ENCODE peak calls at places on chromosome 1, in four cellular contexts. L, R, X and T are unnamed samples.
A peak's percentile ranks its signal among the peaks of the same experiment; 100 is the strongest.

GRCh38 chr1:54124472-54124871 is 28.3 kb downstream of the CDCP2 start:
- DNase-seq in L (no peak), R (no peak), X (peak; percentile 61), T (no peak)

GRCh38 chr1:175197536-175197935 is 5.0 kb upstream of the KIAA0040 start:
- DNase-seq in L (no peak), R (peak; percentile 32), X (peak; percentile 92), T (no peak)

GRCh38 chr1:165928075-165928731 is 100.8 kb downstream of the UCK2 start:
- DNase-seq in L (peak; percentile 69), R (peak; percentile 86), X (peak; percentile 75), T (no peak)

GRCh38 chr1:180260541-180260940 is 30.5 kb downstream of the LHX4 start:
- DNase-seq in L (no peak), R (no peak), X (no peak), T (no peak)

GRCh38 chr1:21795075-21795474 is 12.1 kb upstream of the USP48 start:
- DNase-seq in L (no peak), R (no peak), X (no peak), T (no peak)

GRCh38 chr1:205009666-205010065 is 33.3 kb upstream of the CNTN2 start:
- DNase-seq in L (no peak), R (no peak), X (no peak), T (no peak)

GRCh38 chr1:160942926-160943325 is 11.7 kb downstream of the ITLN2 start:
- DNase-seq in L (no peak), R (no peak), X (peak; percentile 23), T (no peak)

GRCh38 chr1:212915245-212916091 is 34.9 kb upstream of the VASH2 start:
- DNase-seq in L (no peak), R (no peak), X (peak; percentile 73), T (no peak)

GRCh38 chr1:38138498-38139233 is 92.1 kb upstream of the POU3F1 start:
- DNase-seq in L (peak; percentile 91), R (no peak), X (peak; percentile 99), T (no peak)

GRCh38 chr1:89855413-89856123 is 34.7 kb downstream of the LRRC8D start:
- DNase-seq in L (peak; percentile 43), R (peak; percentile 87), X (peak; percentile 60), T (no peak)

GRCh38 chr1:108151548-108151947 is 48.6 kb downstream of the SLC25A24 start:
- DNase-seq in L (no peak), R (no peak), X (no peak), T (no peak)

GRCh38 chr1:59071289-59071688 is 225.6 kb upstream of the FGGY start:
- DNase-seq in L (no peak), R (peak; percentile 34), X (no peak), T (no peak)